ENCODE peak calls at places on chromosomes 2 and 18, in eight cellular contexts. M is immature natural killer cell, F is HuH-7, T is omental fat pad, P is pulmonary artery endothelial cell, V is lung microvascular endothelial cell, O is stomach, Y is T-helper 1 cell. Q is an unnamed sample.

GRCh38 chr18:11148655-11149440 is 521 bp downstream of the PIEZO2 start:
- DNase-seq in V (peak), F (no peak), P (no peak), O (no peak), T (no peak), M (no peak), Y (no peak), Q (no peak)

GRCh38 chr18:70301667-70302066 is 12.8 kb downstream of the SOCS6 start:
- DNase-seq in T (no peak), V (no peak), P (no peak), O (no peak), Y (no peak), M (no peak), F (no peak), Q (no peak)

GRCh38 chr18:32042337-32042736 is 23.7 kb downstream of the RNF125 start:
- DNase-seq in O (no peak), V (no peak), P (no peak), F (no peak), Y (no peak), T (no peak), M (no peak), Q (no peak)

GRCh38 chr2:127359520-127359919 is 28.3 kb downstream of the MAP3K2 start:
- DNase-seq in M (no peak), P (no peak), O (no peak), V (no peak), F (no peak), Y (no peak), T (no peak), Q (no peak)

GRCh38 chr2:96240341-96241038 is 25.3 kb downstream of the TMEM127 start:
- DNase-seq in M (no peak), F (no peak), V (no peak), P (no peak), T (no peak), O (no peak), Y (no peak), Q (no peak)

GRCh38 chr2:236454076-236454475 is 115.5 kb upstream of the ACKR3 start:
- DNase-seq in M (no peak), F (no peak), O (no peak), T (no peak), V (no peak), P (no peak), Y (no peak), Q (no peak)

GRCh38 chr2:128197059-128197458 is 106.1 kb downstream of the UGGT1 start:
- DNase-seq in O (no peak), V (no peak), M (no peak), Y (no peak), T (no peak), F (no peak), P (no peak), Q (no peak)

GRCh38 chr2:120239488-120240287 is 13.0 kb upstream of the RALB start:
- DNase-seq in P (peak), M (no peak), O (no peak), Y (no peak), T (no peak), F (no peak), V (peak), Q (no peak)

GRCh38 chr18:13716916-13717315 is 9.4 kb downstream of the FAM210A start:
- DNase-seq in Y (no peak), V (no peak), F (no peak), T (no peak), P (no peak), O (no peak), M (no peak), Q (no peak)

GRCh38 chr2:218993345-218994315 is at the start of gene CRYBA2:
- DNase-seq in T (no peak), O (no peak), V (no peak), P (no peak), F (no peak), Y (no peak), M (no peak), Q (no peak)

GRCh38 chr2:80303006-80303741 is 1.4 kb downstream of the LRRTM1 start:
- DNase-seq in F (no peak), P (no peak), T (no peak), V (no peak), M (no peak), O (no peak), Y (no peak), Q (no peak)

GRCh38 chr2:26459991-26460612 is 17.8 kb downstream of the OTOF start:
- DNase-seq in F (no peak), O (no peak), Y (no peak), V (no peak), T (no peak), P (no peak), M (no peak), Q (no peak)

GRCh38 chr2:10344105-10345066 is 41.7 kb downstream of the HPCAL1 start:
- DNase-seq in O (no peak), P (no peak), Y (no peak), V (no peak), T (no peak), M (no peak), F (no peak), Q (no peak)

GRCh38 chr2:31287681-31288080 is 53.7 kb downstream of the EHD3 start:
- DNase-seq in O (no peak), Y (no peak), T (no peak), V (no peak), M (no peak), F (no peak), P (peak), Q (no peak)

GRCh38 chr2:149087751-149088150 is 49.3 kb downstream of the LYPD6B start:
- DNase-seq in Y (no peak), O (no peak), T (no peak), V (peak), F (no peak), M (no peak), P (no peak), Q (no peak)

GRCh38 chr2:111160758-111161157 is 40.0 kb downstream of the BCL2L11 start:
- DNase-seq in V (no peak), O (no peak), P (peak), F (no peak), Y (no peak), M (no peak), T (no peak), Q (no peak)

GRCh38 chr18:9947248-9947647 is 33.4 kb downstream of the VAPA start:
- DNase-seq in T (no peak), O (no peak), V (no peak), Y (no peak), P (no peak), F (no peak), M (no peak), Q (no peak)

GRCh38 chr18:905948-906415 is 1.3 kb downstream of the ADCYAP1 start:
- DNase-seq in P (no peak), Y (no peak), F (peak), T (no peak), M (no peak), O (no peak), V (no peak), Q (no peak)

GRCh38 chr2:187996630-187997029 is 295.0 kb upstream of the GULP1 start:
- DNase-seq in O (no peak), Y (no peak), P (no peak), V (no peak), T (no peak), F (no peak), M (no peak), Q (no peak)

GRCh38 chr2:134765987-134766386 is 47.2 kb upstream of the TMEM163 start:
- DNase-seq in Y (no peak), T (no peak), F (no peak), P (no peak), M (no peak), O (no peak), V (no peak), Q (no peak)

GRCh38 chr2:168350380-168350779 is 103.0 kb upstream of the STK39 start:
- DNase-seq in V (peak), P (no peak), Y (no peak), M (no peak), T (no peak), F (no peak), O (peak), Q (no peak)

GRCh38 chr2:217900780-217901360 is 101.9 kb downstream of the TNS1 start:
- DNase-seq in M (no peak), P (no peak), Y (no peak), T (no peak), F (no peak), V (no peak), O (no peak), Q (no peak)

GRCh38 chr2:201452058-201452736 is 657 bp downstream of the STRADB start:
- DNase-seq in M (no peak), O (no peak), P (no peak), V (no peak), T (no peak), Y (no peak), F (no peak), Q (peak)

GRCh38 chr2:218230882-218231281 is 13.9 kb downstream of the ARPC2 start:
- DNase-seq in V (no peak), T (no peak), Y (no peak), M (peak), P (no peak), F (peak), O (peak), Q (peak)

GRCh38 chr2:122663737-122664136 is 908.3 kb downstream of the TSN start:
- DNase-seq in Y (no peak), V (no peak), F (no peak), P (no peak), O (no peak), T (no peak), M (no peak), Q (no peak)

GRCh38 chr18:49020129-49020528 is 69.4 kb upstream of the SMAD7 start:
- DNase-seq in F (no peak), V (no peak), O (peak), M (no peak), P (no peak), T (peak), Y (no peak), Q (no peak)

GRCh38 chr2:185738679-185739472 is at the start of gene FSIP2:
- DNase-seq in T (no peak), Y (no peak), O (peak), M (no peak), V (peak), F (peak), P (peak), Q (peak)

GRCh38 chr18:79494936-79495335 is 99.2 kb downstream of the NFATC1 start:
- DNase-seq in V (no peak), O (no peak), M (no peak), T (peak), P (no peak), Y (no peak), F (no peak), Q (no peak)

GRCh38 chr18:25284861-25285574 is 66.9 kb downstream of the ZNF521 start:
- DNase-seq in M (no peak), P (no peak), T (no peak), F (no peak), V (peak), O (no peak), Y (no peak), Q (no peak)

Q was measured in HEK293T.